ENCODE peak calls at places on chromosomes 6 and 20, in six cellular contexts. D is ovary, Q is foreskin fibroblast, C is cardiac muscle cell, W is neural crest cell, M is AG04449. G is an unnamed sample.

GRCh38 chr20:2234788-2235187 is 61.0 kb upstream of the TGM3 start:
- DNase-seq in W (no peak), C (no peak), M (no peak), Q (no peak), D (no peak), G (no peak)

GRCh38 chr6:18412644-18413043 is 25.5 kb downstream of the RNF144B start:
- DNase-seq in W (no peak), Q (no peak), D (no peak), M (no peak), C (no peak), G (no peak)

GRCh38 chr6:137496392-137496767 is 2.2 kb upstream of the OLIG3 start:
- DNase-seq in C (no peak), D (no peak), Q (no peak), W (peak), M (no peak), G (no peak)

GRCh38 chr6:166542580-166542912 is 43.9 kb downstream of the RAMACL start:
- DNase-seq in W (no peak), C (no peak), Q (no peak), D (no peak), M (no peak), G (no peak)

GRCh38 chr6:169445661-169446581 is 192.3 kb upstream of the THBS2 start:
- DNase-seq in W (no peak), M (no peak), Q (no peak), C (no peak), D (no peak), G (no peak)

GRCh38 chr20:51457281-51457932 is 85.1 kb downstream of the NFATC2 start:
- DNase-seq in M (no peak), W (no peak), Q (peak), C (peak), D (peak), G (peak)

GRCh38 chr6:4778086-4778485 is 1.9 kb downstream of the CDYL start:
- DNase-seq in M (no peak), C (no peak), D (no peak), W (no peak), Q (no peak), G (no peak)

GRCh38 chr6:16512585-16513109 is 248.6 kb downstream of the ATXN1 start:
- DNase-seq in Q (no peak), D (no peak), W (no peak), C (no peak), M (no peak), G (no peak)

GRCh38 chr20:48157970-48158369 is 372.7 kb upstream of the SULF2 start:
- DNase-seq in Q (no peak), M (no peak), W (no peak), C (peak), D (peak), G (no peak)

GRCh38 chr6:111230351-111231077 is 143.2 kb downstream of the SLC16A10 start:
- DNase-seq in W (no peak), M (peak), D (no peak), C (peak), Q (peak), G (no peak)

GRCh38 chr20:15632680-15633079 is 940.6 kb downstream of the KIF16B start:
- DNase-seq in D (no peak), W (no peak), M (no peak), C (no peak), Q (no peak), G (no peak)

GRCh38 chr20:51258582-51259175 is 235.8 kb upstream of the KCNG1 start:
- DNase-seq in C (peak), M (no peak), Q (no peak), D (no peak), W (no peak), G (no peak)

GRCh38 chr20:39775110-39775509 is 813.0 kb downstream of the DHX35 start:
- DNase-seq in C (peak), M (peak), Q (no peak), D (peak), W (no peak), G (no peak)

GRCh38 chr6:84464471-84464870 is 237.0 kb upstream of the CEP162 start:
- DNase-seq in D (no peak), C (no peak), W (no peak), Q (no peak), M (no peak), G (no peak)

GRCh38 chr6:135909737-135910387 is 58.4 kb downstream of the PDE7B start:
- DNase-seq in D (peak), M (no peak), Q (no peak), W (peak), C (peak), G (no peak)

GRCh38 chr6:150596439-150596838 is 3.2 kb upstream of the PLEKHG1 start:
- DNase-seq in M (no peak), Q (no peak), W (no peak), D (no peak), C (no peak), G (no peak)

GRCh38 chr6:150978631-150979030 is 113.1 kb downstream of the MTHFD1L start:
- DNase-seq in Q (no peak), W (no peak), D (no peak), C (no peak), M (no peak), G (no peak)

GRCh38 chr6:107105511-107106116 is 9.7 kb downstream of the BEND3 start:
- DNase-seq in C (no peak), D (no peak), W (no peak), M (no peak), Q (no peak), G (no peak)

GRCh38 chr6:159097256-159097655 is 52.5 kb upstream of the TAGAP start:
- DNase-seq in Q (no peak), C (no peak), W (no peak), D (no peak), M (no peak), G (no peak)

DNA sequence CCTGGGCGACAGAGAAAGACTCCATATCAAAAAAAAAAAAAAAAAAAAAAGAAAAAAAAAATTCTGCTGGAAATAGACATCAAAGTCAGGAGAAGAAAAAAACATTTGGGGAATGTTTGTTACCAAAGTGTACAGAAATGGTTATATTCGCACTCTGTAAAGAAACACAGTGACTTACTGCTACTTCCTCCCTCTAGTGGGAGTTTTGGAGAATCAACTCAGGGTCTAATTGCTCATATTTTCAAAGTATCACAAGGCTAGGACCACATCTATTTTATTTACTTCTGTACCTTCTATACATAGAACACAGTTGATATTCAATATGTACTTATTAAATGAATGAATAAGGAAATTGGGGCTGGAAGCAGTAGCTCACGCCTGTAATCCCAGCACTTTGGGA is 24.4 kb downstream of the ARG1 start:
- DNase-seq in W (no peak), M (no peak), C (peak), D (no peak), Q (no peak), G (no peak)
- TF ChIP-seq CTCF in W (peak), M (no peak), C (peak), D (no peak), Q (peak), G (no peak)

DNA sequence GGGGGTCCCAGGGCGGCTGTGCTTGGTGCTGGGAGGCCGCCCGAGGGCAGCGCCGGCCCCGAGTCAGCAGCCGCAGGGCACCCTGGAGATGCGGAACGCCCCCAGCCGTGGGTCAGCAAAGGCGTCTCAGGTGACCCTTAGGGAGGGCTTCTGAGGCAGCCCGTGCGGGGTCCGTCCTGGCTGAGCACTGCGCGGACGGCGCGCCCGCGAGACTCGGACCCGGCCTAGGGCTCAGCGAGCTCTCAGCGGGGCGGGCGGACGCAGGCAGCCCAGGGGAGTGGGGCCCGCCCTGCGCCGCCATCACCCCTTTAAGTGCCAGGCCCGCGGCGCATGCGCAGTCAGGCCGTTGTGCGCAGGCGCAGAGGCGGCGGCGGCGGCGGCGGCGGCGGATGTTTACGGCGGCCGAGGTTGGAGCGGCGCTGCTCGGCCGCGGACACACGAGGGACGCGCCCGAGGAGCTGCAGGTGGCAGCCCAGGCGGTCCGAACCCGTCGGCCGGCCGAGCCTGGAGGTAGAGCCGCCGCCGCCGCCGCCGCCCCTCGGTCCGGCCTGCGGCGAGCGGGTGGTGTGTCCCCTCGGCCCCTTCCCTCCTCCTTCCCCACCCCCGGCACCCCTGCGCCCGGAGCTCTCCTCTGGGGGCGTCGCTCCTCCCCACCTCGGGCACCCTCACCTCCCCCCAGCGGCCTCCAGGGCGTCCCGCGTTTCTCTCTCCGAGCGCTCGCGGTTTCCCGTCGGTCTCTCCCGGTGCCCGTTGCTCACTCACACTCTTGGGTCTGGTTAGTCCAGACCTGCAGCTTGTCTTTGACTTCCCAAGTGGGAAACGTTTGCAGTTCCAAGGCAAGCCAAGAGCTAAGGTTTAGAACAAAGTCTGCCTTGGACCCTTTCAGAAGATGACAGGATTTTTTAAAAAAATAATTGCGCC is at the start of gene PCMTD2:
- DNase-seq in M (no peak), Q (peak), D (peak), C (peak), W (peak), G (peak)
- TF ChIP-seq CTCF in M (no peak), Q (no peak), D (no peak), C (no peak), W (peak), G (no peak)

DNA sequence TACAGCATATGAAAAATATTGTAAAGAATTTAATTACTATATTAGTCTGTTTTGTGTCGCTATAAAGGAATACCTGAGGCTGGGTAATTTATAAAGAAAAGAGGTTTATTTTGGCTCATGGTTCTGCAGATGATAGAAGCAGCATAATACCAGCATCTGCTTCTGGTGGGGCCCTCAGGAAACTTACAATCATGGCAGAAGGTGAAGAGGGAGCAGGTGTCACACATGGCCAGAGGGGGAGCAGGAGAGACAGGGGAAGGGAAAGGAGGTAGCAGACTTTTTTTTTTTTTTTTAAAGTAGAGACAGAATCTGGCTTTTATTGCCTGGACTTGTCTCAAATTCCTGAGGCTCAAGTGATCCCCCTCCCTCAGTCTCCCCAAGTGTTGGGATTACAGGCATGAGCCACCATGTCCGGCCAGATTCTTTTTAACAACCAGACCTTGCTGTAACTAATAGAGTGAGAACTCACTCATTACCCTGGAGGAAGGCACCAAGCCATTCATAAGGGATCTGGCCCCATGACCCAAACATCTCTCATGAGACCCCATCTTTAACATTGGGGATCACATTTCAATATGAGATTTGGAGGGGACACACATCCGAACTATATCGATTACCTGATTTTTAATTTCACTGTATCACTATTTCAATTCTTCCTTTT is 64.6 kb downstream of the MAN1A1 start:
- DNase-seq in M (no peak), W (no peak), D (no peak), C (no peak), Q (no peak), G (no peak)
- TF ChIP-seq CTCF in M (no peak), W (peak), D (no peak), C (peak), Q (no peak), G (no peak)

GRCh38 chr6:34851361-34851760 is 36.5 kb downstream of the TAF11 start:
- DNase-seq in W (no peak), Q (no peak), C (no peak), M (no peak), D (no peak), G (no peak)

GRCh38 chr6:34858681-34859080 is 29.2 kb downstream of the TAF11 start:
- DNase-seq in W (no peak), D (no peak), M (no peak), Q (no peak), C (no peak), G (no peak)

GRCh38 chr6:34852406-34853085 is 35.3 kb downstream of the TAF11 start:
- DNase-seq in W (no peak), C (no peak), Q (no peak), M (no peak), D (no peak), G (no peak)

GRCh38 chr6:34859951-34860350 is 27.9 kb downstream of the TAF11 start:
- DNase-seq in M (no peak), C (no peak), Q (no peak), W (no peak), D (no peak), G (no peak)

DNA sequence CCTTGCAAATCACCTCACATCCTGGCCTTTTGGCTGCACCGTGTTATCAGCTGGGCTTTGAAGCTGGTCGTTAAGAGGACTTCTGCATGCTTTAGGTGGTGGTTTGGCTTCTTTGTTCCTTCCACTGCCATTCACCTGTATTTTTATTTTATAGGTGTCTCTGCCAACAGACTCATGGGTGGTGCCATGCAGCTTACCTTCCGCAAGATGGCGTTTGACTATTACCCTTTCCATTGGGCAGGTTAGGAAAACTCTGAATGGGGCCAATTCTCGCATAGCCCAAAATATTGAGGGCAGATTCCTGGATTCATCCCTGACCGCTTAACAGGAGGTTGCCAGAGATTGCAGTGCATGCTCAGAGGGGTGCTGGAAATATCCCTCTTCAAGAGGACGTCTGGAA is 32.4 kb downstream of the TAF11 start:
- DNase-seq in D (no peak), Q (no peak), W (no peak), M (no peak), C (no peak), G (no peak)
- TF ChIP-seq CTCF in D (no peak), Q (no peak), W (no peak), M (no peak), C (no peak), G (no peak)

GRCh38 chr6:113620372-113620771 is 236.8 kb upstream of the MARCKS start:
- DNase-seq in D (no peak), M (no peak), C (no peak), Q (no peak), W (no peak), G (no peak)
- TF ChIP-seq CTCF in D (no peak), M (no peak), C (no peak), Q (no peak), W (no peak), G (no peak)

GRCh38 chr6:163960128-163960527 is 545.6 kb downstream of the QKI start:
- DNase-seq in M (no peak), W (no peak), Q (no peak), C (no peak), D (no peak), G (no peak)

GRCh38 chr6:163955131-163955530 is 540.6 kb downstream of the QKI start:
- DNase-seq in C (no peak), Q (peak), M (peak), D (no peak), W (no peak), G (no peak)

GRCh38 chr6:163958646-163959045 is 544.1 kb downstream of the QKI start:
- DNase-seq in Q (no peak), M (no peak), W (no peak), C (peak), D (no peak), G (no peak)

GRCh38 chr6:163955752-163956151 is 541.2 kb downstream of the QKI start:
- DNase-seq in M (no peak), W (no peak), C (no peak), D (no peak), Q (no peak), G (no peak)

DNA sequence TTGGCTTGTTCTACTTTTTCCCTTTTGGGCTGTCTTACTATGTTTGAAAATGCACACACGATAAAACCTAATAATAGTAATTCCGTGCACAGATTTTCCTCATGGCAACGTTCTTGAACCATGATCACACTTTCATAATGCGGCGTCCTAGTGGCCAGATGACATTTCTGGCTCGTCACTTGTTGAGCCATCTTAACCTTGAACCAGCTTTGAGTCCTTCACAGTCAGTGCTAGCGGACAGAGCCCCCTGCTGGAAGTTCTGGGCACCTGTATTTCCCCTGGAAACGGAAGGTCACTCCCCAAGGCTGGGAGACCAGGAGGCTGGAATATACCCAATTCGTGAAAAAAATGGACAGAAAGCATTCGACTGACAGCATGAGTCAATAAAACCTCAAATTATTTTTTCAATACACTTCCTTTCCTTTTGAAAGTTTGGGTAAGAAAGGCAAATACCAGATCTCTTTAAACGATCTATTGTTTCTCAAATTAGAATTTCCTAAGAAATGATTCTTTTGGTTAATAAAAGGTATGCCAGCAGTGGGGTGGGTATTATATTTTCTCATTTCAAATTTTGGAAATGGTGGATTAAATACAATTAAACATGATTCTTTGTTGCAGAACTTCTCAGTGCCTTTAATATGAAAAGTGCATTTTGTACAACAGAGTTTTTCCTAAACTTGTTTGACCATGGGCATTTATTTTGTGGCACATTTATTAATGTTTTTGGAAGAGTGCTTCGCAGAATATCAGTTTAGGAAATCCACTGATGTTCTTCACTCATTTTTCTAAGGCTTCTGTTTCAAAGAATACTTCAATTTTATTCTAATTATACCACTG is 542.3 kb downstream of the QKI start:
- DNase-seq in W (peak), D (peak), C (peak), M (no peak), Q (peak), G (peak)
- TF ChIP-seq CTCF in W (peak), D (no peak), C (peak), M (peak), Q (peak), G (no peak)

DNA sequence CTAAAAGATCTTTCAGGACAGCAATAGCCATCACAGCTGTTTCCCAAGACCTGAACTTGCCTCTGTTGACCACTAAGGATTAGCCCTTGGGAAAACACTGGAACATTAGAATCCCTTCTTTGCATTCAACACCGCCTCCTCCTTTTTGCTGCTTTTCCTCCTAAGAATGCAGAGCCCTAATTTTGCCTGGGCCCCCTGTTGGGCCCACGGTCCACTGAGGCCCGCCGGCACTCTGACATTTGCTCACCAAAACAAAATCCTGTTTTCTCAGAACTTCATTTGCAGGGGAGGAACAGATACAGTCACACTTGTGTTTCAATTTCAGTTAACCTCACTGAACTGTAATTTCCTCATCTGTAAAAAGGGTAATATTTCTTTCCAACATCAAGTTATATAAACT is 116.0 kb upstream of the JARID2 start:
- DNase-seq in C (no peak), D (no peak), W (no peak), Q (no peak), M (no peak), G (no peak)
- TF ChIP-seq CTCF in C (no peak), D (no peak), W (no peak), Q (no peak), M (no peak), G (no peak)

G was measured in activated B cell treated with CpG ODN at 0.5 μM for 24 hours.